ENCODE peak calls at places on chromosomes 13 and 19, in eight cellular contexts. U is PC-9; M is esophagus squamous epithelium; D is stomach; H is HCT116; S is CD8-positive, alpha-beta T cell; X is ovary; O is IMR-90. A is an unnamed sample.

GRCh38 chr19:5504115-5504514 is 48.9 kb downstream of the ZNRF4 start:
- DNase-seq in U (no peak), M (no peak), D (no peak), H (no peak), S (no peak), X (no peak), O (no peak), A (peak; percentile 16)

GRCh38 chr13:110916671-110917142 is 1.8 kb upstream of the ANKRD10 start:
- DNase-seq in U (no peak), M (no peak), D (no peak), H (no peak), S (no peak), X (no peak), O (peak; percentile 79), A (no peak)

GRCh38 chr19:35928507-35928906 is 7.7 kb upstream of the LRFN3 start:
- DNase-seq in U (no peak), M (no peak), D (no peak), H (no peak), S (no peak), X (no peak), O (no peak), A (no peak)

GRCh38 chr13:67353031-67353430 is 122.9 kb upstream of the PCDH9 start:
- DNase-seq in U (no peak), M (no peak), D (no peak), H (no peak), S (no peak), X (no peak), O (no peak), A (no peak)

GRCh38 chr19:34228347-34228746 is 26.0 kb upstream of the GARRE1 start:
- DNase-seq in U (no peak), M (no peak), D (no peak), H (no peak), S (no peak), X (no peak), O (peak; percentile 45), A (no peak)

GRCh38 chr19:27746691-27747380 is 1466.1 kb downstream of the UQCRFS1 start:
- DNase-seq in U (no peak), M (no peak), D (peak; percentile 39), H (no peak), S (no peak), X (peak; percentile 30), O (peak; percentile 1), A (peak; percentile 21)

GRCh38 chr19:824885-825284 is 2.8 kb upstream of the AZU1 start:
- DNase-seq in U (no peak), M (no peak), D (no peak), H (no peak), S (no peak), X (no peak), O (no peak), A (no peak)

GRCh38 chr13:51919531-51919930 is 57.8 kb downstream of the CCDC70 start:
- DNase-seq in U (no peak), M (no peak), D (no peak), H (no peak), S (no peak), X (no peak), O (no peak), A (peak; percentile 22)

GRCh38 chr19:32570081-32570785 is 10.8 kb upstream of the PDCD5 start:
- DNase-seq in U (peak; percentile 56), M (no peak), D (peak; percentile 48), H (peak; percentile 26), S (peak; percentile 60), X (peak; percentile 48), O (peak; percentile 57), A (peak; percentile 68)

GRCh38 chr19:44685877-44686276 is 13.1 kb upstream of the CEACAM16 start:
- DNase-seq in U (peak; percentile 67), M (no peak), D (no peak), H (no peak), S (no peak), X (no peak), O (peak; percentile 74), A (no peak)

GRCh38 chr19:49553451-49554271 is 25.9 kb downstream of the RCN3 start:
- DNase-seq in U (no peak), M (no peak), D (peak; percentile 77), H (no peak), S (peak; percentile 56), X (no peak), O (peak; percentile 69), A (peak; percentile 84)

GRCh38 chr13:80276371-80277289 is 64.3 kb downstream of the SPRY2 start:
- DNase-seq in U (peak; percentile 52), M (no peak), D (no peak), H (no peak), S (no peak), X (no peak), O (peak; percentile 23), A (no peak)

DNA sequence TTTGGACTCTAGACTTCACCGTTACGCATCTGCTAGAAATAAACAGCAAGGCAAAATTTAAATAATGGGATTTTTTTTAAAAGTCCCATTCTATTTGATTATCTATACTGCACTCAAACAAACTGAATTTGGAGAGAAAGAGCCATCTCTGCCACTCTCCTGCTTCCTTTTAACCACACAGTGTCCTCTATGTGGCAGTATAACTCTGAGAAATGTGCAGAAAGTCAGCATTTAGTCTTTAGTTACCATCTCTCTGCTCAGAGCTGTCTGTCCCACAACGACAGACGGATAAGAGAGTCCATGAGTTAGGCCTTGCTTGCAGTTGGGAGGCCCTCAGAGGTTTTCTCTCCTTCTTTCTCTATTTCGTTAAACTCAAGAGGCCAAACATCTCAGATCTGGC is 21.2 kb downstream of the CCNA1 start:
- DNase-seq in U (no peak), M (no peak), D (no peak), H (no peak), S (no peak), X (no peak), O (peak; percentile 2), A (no peak)
- H3K4me1 ChIP-seq in U (no peaks in the 10 kb centered on the region), M (no peaks in the 10 kb centered on the region), D (no peaks in the 10 kb centered on the region), H (no peaks in the 10 kb centered on the region), S (no peaks in the 10 kb centered on the region), X (no peaks in the 10 kb centered on the region), O (no peaks in the 10 kb centered on the region), A (no peaks in the 10 kb centered on the region)

DNA sequence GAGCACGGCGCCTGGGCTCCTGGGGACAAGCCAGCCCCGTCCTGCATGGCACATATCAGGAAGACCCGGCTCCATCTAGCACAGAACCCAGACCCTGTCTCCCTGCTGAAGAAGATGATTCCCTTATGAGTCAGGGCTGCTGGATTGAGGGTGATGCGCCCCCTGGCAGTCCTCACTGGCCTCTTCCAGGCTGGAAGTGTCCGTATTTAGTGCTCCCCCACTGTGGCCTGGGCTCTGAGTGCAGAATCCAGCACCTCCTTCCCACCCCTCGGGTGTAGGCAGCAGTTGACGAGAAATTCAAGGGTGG is 14.9 kb downstream of the COMP start:
- DNase-seq in U (no peak), M (no peak), D (no peak), H (no peak), S (no peak), X (no peak), O (peak; percentile 72), A (no peak)
- TF ChIP-seq CTCF in U (no peak), M (no peak), D (no peak), H (no peak), S (no peak), X (no peak), O (peak; percentile 65), A (no peak)

GRCh38 chr19:41739361-41739760 is 16.0 kb upstream of the CEACAM6 start:
- DNase-seq in U (peak; percentile 91), M (no peak), D (no peak), H (no peak), S (no peak), X (no peak), O (no peak), A (no peak)
- H3K4me1 ChIP-seq in U (peaks cover 97% of the 10 kb centered on the region), M (no peaks in the 10 kb centered on the region), D (no peaks in the 10 kb centered on the region), H (no peaks in the 10 kb centered on the region), S (no peaks in the 10 kb centered on the region), X (no peaks in the 10 kb centered on the region), O (no peaks in the 10 kb centered on the region), A (peaks cover 38% of the 10 kb centered on the region)

GRCh38 chr13:71017607-71018006 is 849.4 kb downstream of the DACH1 start:
- DNase-seq in U (no peak), M (no peak), D (no peak), H (no peak), S (no peak), X (no peak), O (no peak), A (no peak)
- TF ChIP-seq CTCF in U (no peak), M (no peak), D (no peak), H (no peak), S (no peak), X (no peak), O (no peak), A (no peak)

DNA sequence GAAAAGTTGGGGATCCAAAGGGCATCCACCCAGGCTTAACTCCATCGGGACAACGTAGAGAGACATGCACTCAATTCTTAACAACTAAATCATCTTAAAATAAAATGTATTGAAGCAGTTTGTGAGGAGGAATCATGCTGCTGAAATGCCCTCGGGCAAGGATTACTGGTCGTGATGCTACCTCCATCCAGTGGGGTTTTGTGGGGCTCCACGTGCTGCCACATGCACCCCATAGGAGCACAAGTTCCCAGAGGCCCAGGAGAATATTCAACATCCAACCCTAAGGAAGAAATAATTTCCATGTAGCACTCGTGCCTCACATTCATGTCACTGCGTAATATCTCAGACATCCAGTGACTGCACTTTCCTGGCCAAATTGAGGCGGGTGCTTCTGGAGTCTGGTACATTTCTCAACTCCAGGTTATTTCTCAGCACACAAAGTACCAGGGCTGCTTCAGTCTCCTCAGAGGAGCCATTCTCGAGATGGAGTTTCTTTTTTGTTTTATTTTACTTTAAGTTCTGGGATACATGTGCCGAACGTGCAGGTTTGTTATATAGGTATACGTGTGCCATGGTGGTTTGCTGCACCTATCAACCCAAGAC is 429.8 kb downstream of the FOXO1 start:
- DNase-seq in U (no peak), M (no peak), D (no peak), H (no peak), S (no peak), X (no peak), O (no peak), A (no peak)
- H3K4me1 ChIP-seq in U (no peaks in the 10 kb centered on the region), M (peaks cover 5% of the 10 kb centered on the region), D (no peaks in the 10 kb centered on the region), H (no peaks in the 10 kb centered on the region), S (peaks cover 1% of the 10 kb centered on the region), X (peaks cover 2% of the 10 kb centered on the region), O (no peaks in the 10 kb centered on the region), A (no peaks in the 10 kb centered on the region)

A was measured in Caco-2.